ENCODE peak calls at places on chromosomes 12 and 14, in nine cellular contexts. P, C, U, L, S, E, Q, T and B are unnamed samples.

GRCh38 chr12:130764073-130764472 is 48.0 kb upstream of the RIMBP2 start:
- DNase-seq in P (no peak), C (no peak), U (no peak), L (no peak), S (no peak), E (no peak), Q (no peak), T (no peak), B (peak)

GRCh38 chr12:132571051-132571450 is 39.3 kb downstream of the LRCOL1 start:
- DNase-seq in P (no peak), C (no peak), U (no peak), L (no peak), S (no peak), E (no peak), Q (no peak), T (no peak), B (no peak)

GRCh38 chr12:69897744-69898143 is 72.7 kb downstream of the MYRFL start:
- DNase-seq in P (no peak), C (peak), U (no peak), L (no peak), S (no peak), E (no peak), Q (no peak), T (peak), B (peak)

GRCh38 chr14:21055473-21056117 is 2.0 kb upstream of the RNASE8 start:
- DNase-seq in P (no peak), C (no peak), U (no peak), L (no peak), S (no peak), E (no peak), Q (no peak), T (no peak), B (no peak)

GRCh38 chr12:110245278-110245868 is 35.7 kb upstream of the ATP2A2 start:
- DNase-seq in P (peak), C (no peak), U (peak), L (no peak), S (no peak), E (peak), Q (no peak), T (no peak), B (no peak)

GRCh38 chr12:10363922-10364838 is 25.7 kb downstream of the KLRK1 start:
- DNase-seq in P (peak), C (no peak), U (peak), L (no peak), S (no peak), E (no peak), Q (no peak), T (peak), B (peak)

GRCh38 chr12:89733579-89734201 is 25.1 kb upstream of the ATP2B1 start:
- DNase-seq in P (no peak), C (peak), U (no peak), L (no peak), S (no peak), E (no peak), Q (no peak), T (peak), B (peak)

GRCh38 chr12:106766393-106766826 is 8.1 kb upstream of the RIC8B start:
- DNase-seq in P (no peak), C (no peak), U (peak), L (no peak), S (no peak), E (no peak), Q (peak), T (no peak), B (no peak)

GRCh38 chr12:93860659-93861373 is 183.6 kb downstream of the CRADD start:
- DNase-seq in P (no peak), C (no peak), U (no peak), L (no peak), S (no peak), E (no peak), Q (no peak), T (no peak), B (no peak)

GRCh38 chr12:75592638-75593335 is 81.4 kb upstream of the KRR1 start:
- DNase-seq in P (no peak), C (no peak), U (no peak), L (no peak), S (no peak), E (no peak), Q (no peak), T (no peak), B (no peak)

GRCh38 chr14:69615471-69616407 is 4.3 kb downstream of the SUSD6 start:
- DNase-seq in P (peak), C (peak), U (peak), L (no peak), S (peak), E (no peak), Q (peak), T (peak), B (peak)